ENCODE peak calls at places on chromosomes 11 and 22, in eight cellular contexts. P is stomach, Q is H1, L is prostate gland, I is sigmoid colon, J is transverse colon, A is spleen, U is breast epithelium. D is an unnamed sample. For H3K36me3, the result is how much of the 10 kb centered on the place peaks cover.

GRCh38 chr11:109222730-109223129 is 199.3 kb upstream of the C11orf87 start:
- DNase-seq in Q (no peak), U (no peak), I (no peak), P (no peak), A (no peak), J (no peak), L (no peak), D (no peak)

GRCh38 chr11:79708319-79708928 is 267.6 kb upstream of the TENM4 start:
- DNase-seq in L (no peak), U (no peak), J (peak), I (no peak), A (no peak), P (no peak), Q (peak), D (peak)

GRCh38 chr22:35617137-35617755 is at the start of gene MB:
- DNase-seq in P (no peak), U (no peak), J (no peak), A (no peak), I (no peak), L (no peak), Q (no peak), D (no peak)

GRCh38 chr11:14371249-14371648 is 12.3 kb upstream of the RRAS2 start:
- DNase-seq in A (no peak), J (no peak), I (no peak), P (no peak), Q (no peak), U (no peak), L (no peak), D (no peak)

GRCh38 chr11:74154621-74155281 is 16.1 kb downstream of the C2CD3 start:
- DNase-seq in A (no peak), J (no peak), I (no peak), P (no peak), U (no peak), L (no peak), Q (no peak), D (no peak)

GRCh38 chr11:72781313-72782080 is 12.3 kb downstream of the STARD10 start:
- DNase-seq in J (peak), L (peak), P (peak), Q (peak), I (no peak), U (no peak), A (peak), D (peak)

GRCh38 chr11:110773442-110773841 is 61.2 kb upstream of the ARHGAP20 start:
- DNase-seq in P (no peak), A (no peak), Q (no peak), I (no peak), L (no peak), J (no peak), U (no peak), D (no peak)

GRCh38 chr22:42353883-42354727 is 78.1 kb downstream of the NFAM1 start:
- DNase-seq in Q (no peak), A (no peak), P (no peak), J (no peak), L (no peak), U (no peak), I (no peak), D (no peak)

GRCh38 chr11:46380340-46381045 is 976 bp upstream of the MDK start:
- DNase-seq in Q (peak), A (peak), U (no peak), P (peak), L (peak), I (peak), J (peak), D (peak)

GRCh38 chr11:31796523-31797226 is 14.4 kb downstream of the PAX6 start:
- DNase-seq in A (no peak), I (no peak), Q (no peak), P (no peak), L (no peak), U (no peak), J (no peak), D (no peak)

GRCh38 chr22:46446799-46447198 is 90.6 kb downstream of the CELSR1 start:
- DNase-seq in J (no peak), I (no peak), P (no peak), L (no peak), Q (no peak), A (no peak), U (no peak), D (no peak)

GRCh38 chr11:63574856-63575602 is 11.8 kb upstream of the PLAAT2 start:
- DNase-seq in I (peak), P (no peak), A (no peak), L (no peak), Q (no peak), U (no peak), J (no peak), D (no peak)

GRCh38 chr11:114216804-114217195 is 79.4 kb upstream of the NNMT start:
- DNase-seq in I (no peak), J (no peak), Q (no peak), L (no peak), P (no peak), A (no peak), U (no peak), D (no peak)

GRCh38 chr22:47015589-47016178 is 253.2 kb downstream of the TBC1D22A start:
- DNase-seq in Q (no peak), A (no peak), L (no peak), I (peak), P (peak), J (no peak), U (no peak), D (no peak)

GRCh38 chr11:94077568-94078293 is 50.9 kb upstream of the PANX1 start:
- DNase-seq in P (no peak), J (no peak), L (no peak), U (no peak), Q (no peak), I (no peak), A (no peak), D (no peak)

GRCh38 chr22:39543095-39543494 is 10.5 kb upstream of the RPS19BP1 start:
- DNase-seq in A (no peak), U (no peak), L (no peak), P (no peak), J (no peak), I (no peak), Q (no peak), D (no peak)

GRCh38 chr11:46382644-46383403 is 1.4 kb downstream of the MDK start:
- DNase-seq in U (no peak), Q (peak), L (no peak), P (no peak), A (peak), J (no peak), I (peak), D (peak)

GRCh38 chr11:126583101-126583500 is 227.6 kb downstream of the ST3GAL4 start:
- DNase-seq in I (no peak), J (no peak), P (no peak), U (no peak), Q (no peak), L (no peak), A (peak), D (no peak)

GRCh38 chr11:36164522-36165250 is 124.5 kb downstream of the COMMD9 start:
- DNase-seq in P (no peak), J (no peak), Q (no peak), U (no peak), I (no peak), A (no peak), L (peak), D (no peak)

GRCh38 chr11:69053546-69054396 is 5.0 kb downstream of the TPCN2 start:
- DNase-seq in P (no peak), J (no peak), U (no peak), L (no peak), A (no peak), Q (no peak), I (no peak), D (peak)

GRCh38 chr11:75582461-75582934 is 20.4 kb downstream of the SERPINH1 start:
- DNase-seq in Q (no peak), U (no peak), J (no peak), A (no peak), L (no peak), P (no peak), I (no peak), D (no peak)

DNA sequence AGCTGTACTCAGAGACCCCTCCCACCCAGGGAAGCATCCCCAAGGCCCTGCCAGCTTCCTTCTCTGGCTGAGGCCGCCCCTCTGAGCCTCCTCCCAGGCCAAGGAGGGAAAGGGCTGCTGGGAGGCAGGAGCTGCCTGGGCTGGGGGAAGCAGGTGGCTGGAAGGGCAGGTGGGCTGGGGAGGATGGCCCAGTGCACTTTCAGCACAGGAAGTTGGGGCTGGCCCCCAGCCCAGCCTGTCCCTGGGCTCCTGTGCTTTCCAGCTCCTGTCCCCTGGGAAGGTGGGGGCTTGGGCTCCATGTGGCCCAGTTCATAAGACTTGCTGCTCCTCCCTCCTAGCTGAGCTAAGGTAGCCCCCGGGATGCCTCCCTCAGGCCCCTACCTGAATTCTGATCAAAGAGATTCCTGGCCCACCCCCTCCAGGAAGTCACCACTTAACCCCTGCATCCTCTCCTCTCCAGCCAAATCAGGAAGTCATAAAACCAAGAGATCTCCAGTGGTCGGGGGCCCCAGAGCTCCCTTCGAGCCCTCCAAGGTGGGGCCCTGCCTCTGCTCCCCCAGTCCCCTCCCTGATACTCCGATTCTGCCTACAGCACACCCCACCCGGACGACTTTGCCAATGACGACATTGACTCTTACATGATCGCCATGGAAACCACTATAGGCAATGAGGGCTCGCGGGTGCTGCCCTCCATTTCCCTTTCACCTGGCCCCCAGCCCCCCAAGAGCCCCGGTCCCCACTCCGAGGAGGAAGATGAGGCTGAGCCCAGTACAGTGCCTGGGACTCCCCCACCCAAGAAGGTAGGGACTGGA is 4.9 kb downstream of the PPP1CA start:
- DNase-seq in L (no peak), A (peak), I (peak), U (no peak), P (no peak), J (no peak), Q (no peak), D (no peak)
- TF ChIP-seq POLR2AphosphoS5 in L (no peak), A (peak), I (no peak), U (no peak), P (no peak), J (no peak), Q (no peak), D (no peak)

DNA sequence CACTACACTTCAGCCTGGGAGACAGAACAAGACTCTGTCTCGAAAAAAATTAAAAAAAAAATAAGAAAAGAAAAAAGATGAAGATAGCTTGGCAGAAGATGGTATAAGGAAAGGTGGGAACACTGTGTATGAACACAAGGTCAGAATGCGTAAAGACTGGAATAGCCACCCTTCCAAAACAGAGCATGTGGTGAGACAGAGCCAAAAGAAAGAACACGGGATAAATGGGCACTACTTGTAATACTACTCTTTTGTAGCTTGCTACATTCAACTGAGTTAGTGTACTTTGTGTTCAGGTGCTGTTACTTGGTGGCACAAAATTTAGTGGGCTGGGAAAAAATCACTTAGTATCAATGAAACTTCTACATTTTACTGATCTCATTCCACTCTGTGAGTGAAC is 628.6 kb upstream of the KIRREL3 start:
- DNase-seq in Q (no peak), P (no peak), A (no peak), L (no peak), J (no peak), U (no peak), I (no peak), D (no peak)
- H3K36me3 ChIP-seq in Q (under half), P (under half), A (under half), L (under half), J (under half), U (under half), I (under half), D (under half)

GRCh38 chr11:10695821-10696220 is 2.3 kb upstream of the IRAG1 start:
- DNase-seq in P (no peak), A (no peak), U (no peak), J (no peak), Q (no peak), L (no peak), I (no peak), D (no peak)

GRCh38 chr11:10694481-10695239 is 1.1 kb upstream of the IRAG1 start:
- DNase-seq in I (no peak), Q (no peak), P (no peak), L (no peak), A (no peak), U (no peak), J (no peak), D (no peak)

GRCh38 chr11:10696797-10697620 is 3.5 kb upstream of the IRAG1 start:
- DNase-seq in J (no peak), A (no peak), U (no peak), L (no peak), P (no peak), I (no peak), Q (no peak), D (no peak)

GRCh38 chr11:10692716-10693115 is 839 bp downstream of the IRAG1 start:
- DNase-seq in J (no peak), I (no peak), Q (no peak), U (no peak), L (no peak), A (no peak), P (no peak), D (peak)

DNA sequence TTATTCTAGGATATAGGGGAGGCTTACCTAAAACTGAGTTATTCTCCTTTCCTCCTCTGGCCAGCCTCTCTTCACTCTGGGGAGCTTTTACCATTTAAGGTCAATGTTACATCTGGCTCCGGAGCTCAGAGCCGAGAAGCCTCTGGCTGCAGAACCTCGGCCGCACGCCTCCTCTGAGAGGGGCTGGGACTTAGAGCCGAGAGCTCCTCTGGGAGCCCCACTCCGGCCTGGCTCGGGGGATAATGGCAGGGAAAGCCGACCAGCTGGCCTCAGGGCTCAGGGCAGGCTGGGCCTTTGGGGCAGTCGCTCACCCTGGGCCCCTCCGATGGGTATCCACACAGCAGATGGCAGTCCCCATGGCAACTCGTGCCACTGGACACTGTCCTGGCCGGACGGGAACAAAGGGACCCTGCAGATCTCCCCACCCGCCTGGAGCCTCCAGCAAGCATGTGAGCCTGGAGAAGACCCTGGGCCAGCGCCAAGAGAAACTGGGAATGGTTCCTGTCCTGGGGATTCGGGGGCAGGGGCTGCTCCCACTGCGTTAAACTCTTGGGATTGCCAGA is at the start of gene IRAG1:
- DNase-seq in Q (no peak), I (peak), P (peak), U (no peak), J (peak), L (no peak), A (no peak), D (peak)
- TF ChIP-seq POLR2A in Q (no peak), I (peak), P (no peak), U (no peak), J (peak), L (no peak), A (no peak), D (peak)

GRCh38 chr22:30230330-30230729 is 16.2 kb downstream of the LIF start:
- DNase-seq in J (no peak), P (no peak), Q (no peak), U (no peak), A (no peak), L (no peak), I (no peak), D (no peak)
- TF ChIP-seq POLR2AphosphoS5 in J (no peak), P (no peak), Q (no peak), U (no peak), A (no peak), L (no peak), I (no peak), D (no peak)

DNA sequence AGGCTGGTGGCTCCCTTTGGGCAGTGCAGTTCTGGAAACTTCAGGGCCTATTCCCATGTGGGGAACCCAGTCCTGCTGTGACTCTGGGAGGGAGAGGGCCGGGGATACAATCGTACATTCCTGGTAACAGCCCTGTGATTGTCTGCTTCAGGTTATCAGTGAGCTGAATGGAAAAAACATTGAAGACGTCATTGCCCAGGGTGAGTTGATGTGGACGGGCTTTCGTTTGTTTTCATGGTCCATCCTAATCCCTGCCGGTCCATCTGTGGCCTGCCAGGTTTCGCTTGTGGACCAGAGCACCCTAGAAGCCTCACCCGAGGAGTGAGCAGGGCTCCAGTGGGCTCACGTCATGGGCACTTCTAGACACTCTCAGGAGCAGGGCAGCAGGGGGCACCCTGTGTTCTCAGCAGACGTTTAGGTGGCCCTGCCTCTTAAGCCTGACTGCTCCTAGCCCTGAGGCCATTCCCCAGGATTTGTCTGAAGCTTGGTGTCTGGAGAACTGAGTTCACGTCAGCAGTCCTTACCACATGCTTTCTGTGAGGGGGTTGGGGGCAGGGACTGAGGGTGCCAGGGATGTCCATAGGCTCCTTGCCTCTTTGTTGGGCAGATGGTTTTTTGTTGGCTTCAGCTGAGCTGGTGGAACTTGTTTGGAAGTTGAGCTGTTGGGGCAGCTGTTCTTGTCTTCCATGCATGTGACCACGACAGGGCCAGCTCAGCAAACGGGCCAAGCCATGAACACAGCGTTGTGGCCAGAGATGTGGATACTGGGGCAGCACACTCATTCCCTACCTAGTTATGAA is 1.9 kb downstream of the RPLP2 start:
- DNase-seq in A (no peak), U (no peak), Q (no peak), L (no peak), J (no peak), P (no peak), I (no peak), D (no peak)
- H3K36me3 ChIP-seq in A (under half), U (under half), Q (under half), L (under half), J (under half), P (under half), I (under half), D (under half)

GRCh38 chr11:2747236-2748015 is 47.6 kb upstream of the KCNQ1OT1 start:
- DNase-seq in L (no peak), A (peak), I (peak), J (no peak), U (peak), Q (no peak), P (no peak), D (no peak)

GRCh38 chr11:2745511-2745910 is 45.7 kb upstream of the KCNQ1OT1 start:
- DNase-seq in A (peak), J (no peak), Q (no peak), L (no peak), P (no peak), U (no peak), I (peak), D (no peak)

GRCh38 chr11:2748814-2749554 is 49.2 kb upstream of the KCNQ1OT1 start:
- DNase-seq in P (no peak), U (peak), J (no peak), I (peak), L (no peak), Q (no peak), A (peak), D (peak)

GRCh38 chr11:2748061-2748813 is 48.4 kb upstream of the KCNQ1OT1 start:
- DNase-seq in U (peak), A (peak), J (no peak), I (peak), Q (no peak), L (no peak), P (no peak), D (no peak)

DNA sequence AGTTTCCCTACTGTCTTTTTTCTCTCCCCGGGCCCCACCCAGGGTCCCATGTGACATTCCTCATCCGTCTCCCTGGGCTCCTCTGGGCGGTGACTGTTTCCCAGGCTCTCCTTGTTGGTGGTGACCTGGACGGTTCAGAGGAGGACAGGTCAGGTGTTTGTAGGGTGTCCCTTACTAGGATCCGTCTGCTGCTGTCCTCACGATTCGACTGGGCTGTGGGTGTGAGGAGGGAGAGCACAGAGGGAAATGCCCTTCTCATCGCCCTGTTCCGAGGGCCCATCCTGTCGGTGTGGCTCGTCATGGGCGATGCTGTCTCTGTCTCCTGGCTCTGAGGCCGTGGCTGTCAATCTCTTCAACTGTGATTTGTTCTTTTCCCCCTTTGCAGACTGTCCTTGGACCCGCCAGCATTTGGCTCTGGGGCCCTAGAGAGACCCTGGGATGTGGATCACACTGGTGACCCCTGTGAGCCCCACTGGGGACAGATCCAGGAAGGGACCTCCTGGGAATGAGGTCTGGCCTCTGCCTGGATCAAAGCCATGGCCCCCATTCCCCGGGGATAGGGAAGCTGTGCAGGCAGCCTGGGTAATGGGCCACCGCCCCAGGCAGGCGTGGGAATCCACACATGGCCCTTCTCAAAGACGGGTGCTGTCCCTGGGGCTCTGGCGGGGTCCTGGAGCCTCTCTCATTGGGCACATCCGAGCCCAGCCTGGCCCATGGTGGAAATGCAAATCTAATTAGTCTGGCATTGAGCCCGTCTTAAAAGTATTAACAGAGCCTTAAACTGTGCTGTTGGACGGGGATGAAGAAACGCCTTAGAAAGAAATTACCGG is 46.8 kb upstream of the KCNQ1OT1 start:
- DNase-seq in A (peak), Q (no peak), L (no peak), I (peak), P (no peak), U (peak), J (no peak), D (no peak)
- TF ChIP-seq POLR2A in A (no peak), Q (no peak), L (no peak), I (no peak), P (no peak), U (no peak), J (no peak), D (no peak)

GRCh38 chr22:23857606-23858483 is at the start of gene SLC2A11:
- DNase-seq in A (peak), U (peak), Q (peak), P (peak), J (peak), I (peak), L (peak), D (peak)
- TF ChIP-seq POLR2AphosphoS5 in A (peak), U (peak), Q (peak), P (peak), J (peak), I (peak), L (peak), D (peak)